ENCODE peak calls at places on chromosome 22, in four cellular contexts. N, O, T and J are unnamed samples.

GRCh38 chr22:41684194-41684593 is 4.5 kb downstream of the SNU13 start:
- DNase-seq in O (no peak), N (no peak), T (no peak), J (no peak)

GRCh38 chr22:24994070-24994763 is 41.7 kb downstream of the KIAA1671 start:
- DNase-seq in T (no peak), N (no peak), O (no peak), J (no peak)

GRCh38 chr22:27835446-27835845 is 33.9 kb upstream of the MN1 start:
- DNase-seq in T (no peak), O (no peak), N (no peak), J (no peak)

GRCh38 chr22:28118957-28119631 is 200.0 kb upstream of the PITPNB start:
- DNase-seq in T (no peak), O (no peak), N (no peak), J (no peak)

GRCh38 chr22:27642104-27642800 is 159.3 kb downstream of the MN1 start:
- DNase-seq in N (no peak), O (peak; percentile 20), T (no peak), J (no peak)

GRCh38 chr22:26139320-26139719 is 29.9 kb upstream of the SEZ6L start:
- DNase-seq in N (no peak), T (no peak), O (no peak), J (no peak)

GRCh38 chr22:18966748-18967147 is 30.7 kb upstream of the PRODH start:
- DNase-seq in T (no peak), O (no peak), N (no peak), J (no peak)

GRCh38 chr22:24437820-24438328 is 10.5 kb downstream of the ADORA2A start:
- DNase-seq in O (no peak), T (no peak), N (peak; percentile 63), J (no peak)

GRCh38 chr22:24984122-24984521 is 31.6 kb downstream of the KIAA1671 start:
- DNase-seq in N (no peak), T (no peak), O (no peak), J (no peak)

GRCh38 chr22:26722159-26722558 is 64.8 kb downstream of the MIAT start:
- DNase-seq in T (no peak), O (no peak), N (no peak), J (no peak)

GRCh38 chr22:42270178-42270511 is 308 bp downstream of the TCF20 start:
- DNase-seq in N (no peak), O (no peak), T (peak; percentile 81), J (no peak)

GRCh38 chr22:24416611-24417010 is 10.8 kb upstream of the ADORA2A start:
- DNase-seq in O (no peak), N (no peak), T (no peak), J (no peak)

GRCh38 chr22:42662114-42663021 is 13.2 kb upstream of the CYB5R3 start:
- DNase-seq in O (no peak), N (no peak), T (peak; percentile 77), J (peak; percentile 68)

GRCh38 chr22:36162127-36163034 is 1.8 kb upstream of the APOL3 start:
- DNase-seq in N (peak; percentile 70), O (no peak), T (no peak), J (no peak)

GRCh38 chr22:22341736-22342135 is 97.2 kb downstream of the VPREB1 start:
- DNase-seq in T (no peak), N (no peak), O (no peak), J (no peak)

GRCh38 chr22:42604403-42604802 is 10.3 kb downstream of the POLDIP3 start:
- DNase-seq in N (no peak), O (no peak), T (no peak), J (no peak)

GRCh38 chr22:43337385-43337784 is 5.8 kb downstream of the SCUBE1 start:
- DNase-seq in N (no peak), T (no peak), O (no peak), J (no peak)

GRCh38 chr22:24500251-24500820 is 5.2 kb downstream of the UPB1 start:
- DNase-seq in O (peak; percentile 66), T (no peak), N (no peak), J (no peak)

GRCh38 chr22:40645579-40646197 is 9.2 kb upstream of the MRTFA start:
- DNase-seq in O (no peak), T (peak; percentile 10), N (no peak), J (no peak)

GRCh38 chr22:36256474-36256873 is 3.5 kb downstream of the APOL1 start:
- DNase-seq in N (no peak), T (no peak), O (no peak), J (no peak)

GRCh38 chr22:24432059-24432853 is 4.9 kb downstream of the ADORA2A start:
- DNase-seq in N (no peak), T (peak; percentile 24), O (no peak), J (no peak)

GRCh38 chr22:35046744-35047462 is 19.1 kb upstream of the ISX start:
- DNase-seq in N (no peak), O (no peak), T (no peak), J (no peak)

GRCh38 chr22:44634426-44635321 is 67.3 kb upstream of the PRR5 start:
- DNase-seq in O (peak; percentile 15), T (no peak), N (no peak), J (no peak)

GRCh38 chr22:22394589-22394988 is 114.0 kb downstream of the ZNF280B start:
- DNase-seq in N (no peak), T (peak; percentile 16), O (no peak), J (no peak)

GRCh38 chr22:25514436-25514835 is 50.0 kb upstream of the GRK3 start:
- DNase-seq in N (no peak), O (no peak), T (no peak), J (peak; percentile 42)

GRCh38 chr22:32775957-32776356 is 25.5 kb upstream of the TIMP3 start:
- DNase-seq in O (peak; percentile 68), N (no peak), T (peak; percentile 22), J (peak; percentile 29)

GRCh38 chr22:22928666-22929380 is 41.2 kb downstream of the IGLL5 start:
- DNase-seq in T (peak; percentile 67), O (no peak), N (peak; percentile 99), J (no peak)

GRCh38 chr22:33401291-33401690 is 343.1 kb upstream of the SYN3 start:
- DNase-seq in O (no peak), T (no peak), N (no peak), J (peak; percentile 10)

GRCh38 chr22:36443198-36443770 is 38.2 kb downstream of the TXN2 start:
- DNase-seq in N (no peak), O (no peak), T (no peak), J (no peak)

GRCh38 chr22:21764038-21764804 is 28.6 kb upstream of the YPEL1 start:
- DNase-seq in O (no peak), N (no peak), T (no peak), J (no peak)

GRCh38 chr22:23137905-23138520 is 3.8 kb downstream of the RSPH14 start:
- DNase-seq in O (no peak), N (peak; percentile 86), T (peak; percentile 71), J (no peak)

GRCh38 chr22:49344196-49344595 is 483.5 kb downstream of the BRD1 start:
- DNase-seq in N (no peak), T (no peak), O (no peak), J (no peak)

GRCh38 chr22:49347376-49347775 is 480.3 kb downstream of the BRD1 start:
- DNase-seq in T (no peak), O (no peak), N (no peak), J (no peak)

GRCh38 chr22:49349181-49349835 is 478.4 kb downstream of the BRD1 start:
- DNase-seq in T (no peak), N (no peak), O (no peak), J (no peak)

GRCh38 chr22:49348631-49349030 is 479.0 kb downstream of the BRD1 start:
- DNase-seq in O (no peak), T (no peak), N (no peak), J (no peak)

DNA sequence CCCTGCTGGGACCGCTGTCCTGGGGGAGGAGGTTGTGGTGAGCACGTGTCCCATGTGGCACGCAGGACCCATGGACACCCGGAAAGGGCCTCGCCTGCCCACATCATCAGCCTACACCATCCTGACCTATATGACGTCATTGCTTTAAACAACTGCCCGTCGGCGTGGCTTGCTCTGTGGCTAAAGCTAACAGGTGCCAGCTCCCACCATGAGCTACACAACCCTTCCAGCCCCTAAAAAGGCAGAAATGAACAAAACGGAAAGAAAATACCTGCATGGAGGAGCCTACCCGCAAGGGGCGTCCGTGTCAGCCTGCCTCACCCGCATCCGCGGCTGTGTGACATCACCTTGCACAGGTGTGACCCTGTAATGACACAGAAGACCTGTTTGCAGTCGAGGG is 481.8 kb downstream of the BRD1 start:
- DNase-seq in O (no peak), N (no peak), T (no peak), J (no peak)
- TF ChIP-seq ESRRA in O (no peak), N (no peak), T (no peak), J (no peak)

GRCh38 chr22:37657590-37658132 is 862 bp upstream of the PDXP start:
- DNase-seq in O (no peak), T (peak; percentile 40), N (no peak), J (no peak)
- TF ChIP-seq HDAC2 in O (no peak), T (no peak), N (no peak), J (no peak)

DNA sequence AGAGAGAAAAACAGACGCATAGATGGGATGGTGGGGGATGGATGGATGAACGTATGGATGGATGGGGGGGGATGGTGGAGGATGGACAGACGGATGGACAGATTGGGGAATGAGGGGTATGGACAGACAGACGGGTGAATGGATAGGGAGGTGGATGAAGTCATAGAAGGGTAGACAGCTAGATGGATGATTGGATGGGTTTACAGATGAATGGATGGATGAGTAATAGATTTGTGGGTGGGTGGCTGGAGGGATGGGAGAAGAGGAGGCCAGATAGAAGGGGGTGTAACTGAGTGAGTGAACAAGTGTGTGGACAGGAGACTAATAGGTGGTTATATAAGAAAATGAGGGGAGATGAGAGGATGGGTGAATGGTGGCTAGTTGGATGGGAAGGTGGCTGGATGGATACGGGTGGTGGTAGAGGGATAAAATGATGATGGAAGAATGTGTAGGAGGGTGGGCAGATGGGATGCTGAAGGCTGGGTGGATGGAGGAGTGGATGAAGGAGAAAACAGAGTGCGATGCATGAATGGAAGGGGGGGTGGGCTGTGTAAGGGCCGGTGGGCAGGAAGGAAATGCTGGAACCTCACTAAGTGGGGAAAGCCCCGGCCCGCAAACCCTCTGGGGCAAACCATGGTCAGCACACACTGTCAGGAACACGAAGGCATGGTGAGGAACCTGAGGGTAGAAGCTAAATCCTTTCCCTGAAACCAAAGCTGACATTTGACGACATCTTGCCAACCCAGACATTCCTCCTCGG is 21.6 kb downstream of the ARVCF start:
- DNase-seq in O (no peak), N (no peak), T (no peak), J (no peak)
- H3K4me3 ChIP-seq in O (no peak overlapping the region), N (no peak overlapping the region), T (no peak overlapping the region), J (no peak overlapping the region)

DNA sequence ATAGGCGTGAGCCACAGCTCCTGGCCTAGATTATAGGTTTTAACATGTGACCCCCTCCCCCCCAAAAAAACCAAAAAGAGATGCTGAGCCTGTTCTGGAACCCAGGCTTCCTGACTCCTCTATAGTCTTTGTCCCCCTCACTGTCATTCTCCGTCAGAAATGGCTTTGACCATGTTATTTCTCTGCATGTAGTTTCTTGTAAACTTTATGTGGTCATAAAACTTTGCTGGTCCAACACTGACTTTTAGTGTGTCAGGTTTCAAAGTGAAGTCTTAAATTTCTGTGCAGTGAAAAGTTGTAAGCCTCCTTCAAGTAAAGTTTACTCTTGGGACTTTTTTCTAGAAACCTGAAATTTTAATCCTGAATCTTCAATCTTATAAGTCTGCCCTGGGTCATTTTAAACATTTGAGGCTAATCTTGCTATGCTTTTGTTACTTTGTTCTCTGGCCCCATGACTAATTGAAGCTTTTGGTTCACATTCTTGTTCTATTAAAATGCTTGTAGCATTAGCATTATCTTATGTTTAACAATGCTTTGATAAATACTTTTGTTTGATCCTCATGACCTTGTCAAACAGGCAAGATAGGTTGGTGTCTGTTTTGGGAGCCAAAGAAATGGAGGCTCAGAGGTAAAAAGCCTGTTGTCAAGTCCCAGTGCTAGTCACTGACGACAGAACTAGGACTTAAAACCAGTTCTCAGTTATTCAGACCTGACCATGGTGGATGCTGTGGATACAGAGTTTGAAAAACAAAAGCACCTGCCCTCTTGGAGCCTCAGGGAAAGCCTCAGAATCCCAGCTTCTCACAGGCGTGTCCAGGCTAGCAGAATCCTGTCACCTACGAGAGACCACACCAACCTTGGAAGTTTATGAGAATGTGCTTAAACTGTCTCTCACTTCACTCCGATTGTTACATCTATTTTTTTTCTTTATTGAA is 87.7 kb upstream of the HORMAD2 start:
- DNase-seq in N (no peak), O (peak; percentile 6), T (no peak), J (no peak)
- TF ChIP-seq ESRRA in N (no peak), O (no peak), T (no peak), J (no peak)